ENCODE peak calls at places on chromosomes 16 and 17, in ten cellular contexts. One of them, this sample, is unnamed. For H3K4me1, the result is how much of the 10 kb centered on the place peaks cover.

GRCh38 chr16:57017251-57017650 is 27.9 kb downstream of the NLRC5 start:
- DNase-seq in tibial artery: no peak
- DNase-seq in fibroblast of lung: no peak
- DNase-seq in neural progenitor cell: no peak
- DNase-seq in heart right ventricle: no peak
- DNase-seq in stomach: no peak
- DNase-seq in tibial nerve: no peak
- DNase-seq in IMR-90: peak
- DNase-seq in RWPE2: no peak
- DNase-seq in iPS DF 6.9: no peak
- DNase-seq in this sample: no peak

GRCh38 chr17:46044286-46044928 is 45.4 kb downstream of the STH start:
- DNase-seq in tibial artery: peak
- DNase-seq in fibroblast of lung: peak
- DNase-seq in neural progenitor cell: peak
- DNase-seq in heart right ventricle: peak
- DNase-seq in stomach: peak
- DNase-seq in tibial nerve: peak
- DNase-seq in IMR-90: peak
- DNase-seq in RWPE2: no peak
- DNase-seq in iPS DF 6.9: peak
- DNase-seq in this sample: peak

GRCh38 chr17:40309031-40309937 is at the start of gene RARA:
- DNase-seq in tibial artery: no peak
- DNase-seq in fibroblast of lung: peak
- DNase-seq in neural progenitor cell: peak
- DNase-seq in heart right ventricle: no peak
- DNase-seq in stomach: peak
- DNase-seq in tibial nerve: peak
- DNase-seq in IMR-90: no peak
- DNase-seq in RWPE2: no peak
- DNase-seq in iPS DF 6.9: no peak
- DNase-seq in this sample: no peak

GRCh38 chr16:77307764-77308561 is 108.8 kb downstream of the SYCE1L start:
- DNase-seq in tibial artery: no peak
- DNase-seq in fibroblast of lung: peak
- DNase-seq in neural progenitor cell: no peak
- DNase-seq in heart right ventricle: no peak
- DNase-seq in stomach: no peak
- DNase-seq in tibial nerve: no peak
- DNase-seq in IMR-90: peak
- DNase-seq in RWPE2: no peak
- DNase-seq in iPS DF 6.9: no peak
- DNase-seq in this sample: no peak

GRCh38 chr17:31918701-31919128 is 17.2 kb upstream of the UTP6 start:
- DNase-seq in tibial artery: no peak
- DNase-seq in fibroblast of lung: peak
- DNase-seq in neural progenitor cell: peak
- DNase-seq in heart right ventricle: no peak
- DNase-seq in stomach: no peak
- DNase-seq in tibial nerve: no peak
- DNase-seq in IMR-90: peak
- DNase-seq in RWPE2: no peak
- DNase-seq in iPS DF 6.9: no peak
- DNase-seq in this sample: no peak

GRCh38 chr17:66549731-66550207 is 247.4 kb downstream of the PRKCA start:
- DNase-seq in tibial artery: no peak
- DNase-seq in fibroblast of lung: no peak
- DNase-seq in neural progenitor cell: no peak
- DNase-seq in heart right ventricle: no peak
- DNase-seq in stomach: no peak
- DNase-seq in tibial nerve: no peak
- DNase-seq in IMR-90: peak
- DNase-seq in RWPE2: no peak
- DNase-seq in iPS DF 6.9: no peak
- DNase-seq in this sample: no peak

GRCh38 chr16:89993971-89994370 is 25.3 kb downstream of the DBNDD1 start:
- DNase-seq in tibial artery: no peak
- DNase-seq in fibroblast of lung: no peak
- DNase-seq in neural progenitor cell: no peak
- DNase-seq in heart right ventricle: no peak
- DNase-seq in stomach: no peak
- DNase-seq in tibial nerve: no peak
- DNase-seq in IMR-90: no peak
- DNase-seq in RWPE2: no peak
- DNase-seq in iPS DF 6.9: no peak
- DNase-seq in this sample: no peak

GRCh38 chr16:14289692-14290340 is 218.7 kb downstream of the MRTFB start:
- DNase-seq in tibial artery: no peak
- DNase-seq in fibroblast of lung: peak
- DNase-seq in neural progenitor cell: peak
- DNase-seq in heart right ventricle: no peak
- DNase-seq in stomach: peak
- DNase-seq in tibial nerve: no peak
- DNase-seq in IMR-90: peak
- DNase-seq in RWPE2: no peak
- DNase-seq in iPS DF 6.9: no peak
- DNase-seq in this sample: no peak

GRCh38 chr17:64007838-64008282 is 9.7 kb downstream of the PRR29 start:
- DNase-seq in tibial artery: peak
- DNase-seq in fibroblast of lung: no peak
- DNase-seq in neural progenitor cell: no peak
- DNase-seq in heart right ventricle: no peak
- DNase-seq in stomach: no peak
- DNase-seq in tibial nerve: no peak
- DNase-seq in IMR-90: no peak
- DNase-seq in RWPE2: peak
- DNase-seq in iPS DF 6.9: no peak
- DNase-seq in this sample: no peak

GRCh38 chr17:43753488-43754129 is 5.0 kb downstream of the SOST start:
- DNase-seq in tibial artery: no peak
- DNase-seq in fibroblast of lung: no peak
- DNase-seq in neural progenitor cell: no peak
- DNase-seq in heart right ventricle: no peak
- DNase-seq in stomach: no peak
- DNase-seq in tibial nerve: no peak
- DNase-seq in IMR-90: peak
- DNase-seq in RWPE2: no peak
- DNase-seq in iPS DF 6.9: no peak
- DNase-seq in this sample: no peak

GRCh38 chr17:82671071-82671470 is 22.8 kb upstream of the WDR45B start:
- DNase-seq in tibial artery: no peak
- DNase-seq in fibroblast of lung: no peak
- DNase-seq in neural progenitor cell: no peak
- DNase-seq in heart right ventricle: no peak
- DNase-seq in stomach: no peak
- DNase-seq in tibial nerve: no peak
- DNase-seq in IMR-90: no peak
- DNase-seq in RWPE2: no peak
- DNase-seq in iPS DF 6.9: no peak
- DNase-seq in this sample: peak

GRCh38 chr17:38440614-38441397 is 12.5 kb downstream of the ARHGAP23 start:
- DNase-seq in tibial artery: no peak
- DNase-seq in fibroblast of lung: no peak
- DNase-seq in neural progenitor cell: peak
- DNase-seq in heart right ventricle: peak
- DNase-seq in stomach: no peak
- DNase-seq in tibial nerve: no peak
- DNase-seq in IMR-90: no peak
- DNase-seq in RWPE2: no peak
- DNase-seq in iPS DF 6.9: no peak
- DNase-seq in this sample: no peak

GRCh38 chr16:58487566-58488351 is 12.2 kb upstream of the NDRG4 start:
- DNase-seq in tibial artery: peak
- DNase-seq in fibroblast of lung: peak
- DNase-seq in neural progenitor cell: peak
- DNase-seq in heart right ventricle: peak
- DNase-seq in stomach: peak
- DNase-seq in tibial nerve: peak
- DNase-seq in IMR-90: peak
- DNase-seq in RWPE2: peak
- DNase-seq in iPS DF 6.9: peak
- DNase-seq in this sample: peak

DNA sequence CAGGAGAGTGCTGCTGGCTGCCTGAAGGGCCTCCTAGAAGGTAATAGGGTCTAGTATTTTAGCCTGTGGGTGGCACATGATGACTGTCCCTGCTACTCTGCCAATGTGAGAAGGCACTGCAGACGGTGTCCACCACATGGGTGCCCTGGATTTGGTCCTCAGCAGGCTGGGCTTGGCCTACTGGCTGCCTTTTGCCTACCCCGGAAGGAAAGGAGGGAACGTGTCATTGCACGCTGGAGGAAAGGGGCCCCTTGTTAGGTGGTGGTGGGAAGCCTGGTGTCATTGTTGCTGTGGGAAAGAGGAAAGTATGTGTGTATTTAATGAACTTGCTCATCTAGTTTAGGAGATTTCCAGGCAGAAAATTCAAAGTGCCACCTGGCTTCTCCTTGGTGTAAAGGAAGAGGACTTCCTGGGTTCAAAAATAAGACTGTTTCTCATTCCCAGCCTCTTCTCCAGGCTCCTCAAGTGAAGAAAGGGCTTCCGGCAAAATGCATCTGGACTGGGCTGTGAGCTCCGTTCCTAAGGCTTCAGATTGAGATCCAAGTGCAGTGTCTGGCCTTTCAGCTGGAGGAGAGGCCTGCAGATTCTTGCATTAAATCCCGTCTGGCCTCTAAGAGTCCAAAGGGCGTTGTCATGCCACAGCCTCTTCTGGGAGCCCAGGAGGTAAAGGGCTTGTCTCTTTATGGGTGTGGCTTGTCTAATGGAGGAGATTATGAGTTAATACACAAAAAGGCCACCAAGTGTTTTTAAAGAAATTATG is 55.1 kb downstream of the RPTOR start:
- DNase-seq in tibial artery: no peak
- DNase-seq in fibroblast of lung: no peak
- DNase-seq in neural progenitor cell: no peak
- DNase-seq in heart right ventricle: no peak
- DNase-seq in stomach: no peak
- DNase-seq in tibial nerve: no peak
- DNase-seq in IMR-90: no peak
- DNase-seq in RWPE2: no peak
- DNase-seq in iPS DF 6.9: no peak
- DNase-seq in this sample: no peak
- H3K4me1 ChIP-seq in tibial artery: under half
- H3K4me1 ChIP-seq in fibroblast of lung: under half
- H3K4me1 ChIP-seq in neural progenitor cell: under half
- H3K4me1 ChIP-seq in heart right ventricle: under half
- H3K4me1 ChIP-seq in stomach: under half
- H3K4me1 ChIP-seq in tibial nerve: under half
- H3K4me1 ChIP-seq in IMR-90: under half
- H3K4me1 ChIP-seq in RWPE2: under half
- H3K4me1 ChIP-seq in iPS DF 6.9: under half
- H3K4me1 ChIP-seq in this sample: under half

DNA sequence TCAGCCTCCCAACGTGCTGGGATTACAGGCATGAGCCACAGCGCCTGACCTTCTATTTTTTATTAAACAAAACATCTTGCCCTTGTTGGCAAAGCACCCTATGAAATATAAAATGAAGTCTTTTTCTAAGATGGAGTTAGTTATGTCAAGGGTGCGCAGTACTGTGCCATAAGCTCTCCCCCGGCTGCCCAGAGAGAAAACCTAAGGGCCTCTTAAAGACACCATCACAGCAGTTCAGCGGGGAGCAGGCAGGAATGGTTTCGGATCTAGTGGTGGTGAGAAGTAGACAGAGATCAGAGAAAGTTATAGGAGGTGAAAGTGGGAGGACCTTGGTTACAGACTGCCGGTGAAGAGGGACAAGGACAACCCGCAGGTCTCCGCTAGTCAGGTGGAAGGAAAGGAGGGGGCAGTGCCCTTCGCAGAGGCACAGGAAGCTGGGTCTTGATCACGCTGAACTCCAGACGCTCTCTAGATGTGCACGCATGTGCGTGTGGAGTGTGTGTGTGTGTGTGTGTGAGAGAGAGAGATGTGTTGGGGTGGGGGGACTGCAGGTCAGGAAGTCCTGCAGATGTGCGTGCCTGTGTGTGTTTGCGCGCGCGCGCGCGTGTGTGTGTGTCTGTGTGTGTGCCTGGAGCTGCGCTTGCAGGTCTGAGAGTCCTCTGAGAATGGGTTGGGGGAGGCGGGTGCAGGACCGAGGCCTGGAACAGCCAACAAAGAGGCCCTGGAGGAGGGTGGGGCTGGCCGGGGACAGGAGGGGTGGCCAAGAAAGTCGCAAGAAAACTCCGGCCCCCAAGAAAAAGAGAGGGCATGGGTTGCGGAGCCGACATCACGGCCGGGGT is 748 bp upstream of the CMTM3 start:
- DNase-seq in tibial artery: no peak
- DNase-seq in fibroblast of lung: peak
- DNase-seq in neural progenitor cell: peak
- DNase-seq in heart right ventricle: peak
- DNase-seq in stomach: peak
- DNase-seq in tibial nerve: peak
- DNase-seq in IMR-90: peak
- DNase-seq in RWPE2: no peak
- DNase-seq in iPS DF 6.9: no peak
- DNase-seq in this sample: peak
- H3K4me1 ChIP-seq in tibial artery: under half
- H3K4me1 ChIP-seq in fibroblast of lung: under half
- H3K4me1 ChIP-seq in neural progenitor cell: under half
- H3K4me1 ChIP-seq in heart right ventricle: under half
- H3K4me1 ChIP-seq in stomach: under half
- H3K4me1 ChIP-seq in tibial nerve: half or more
- H3K4me1 ChIP-seq in IMR-90: under half
- H3K4me1 ChIP-seq in RWPE2: under half
- H3K4me1 ChIP-seq in iPS DF 6.9: under half
- H3K4me1 ChIP-seq in this sample: under half

DNA sequence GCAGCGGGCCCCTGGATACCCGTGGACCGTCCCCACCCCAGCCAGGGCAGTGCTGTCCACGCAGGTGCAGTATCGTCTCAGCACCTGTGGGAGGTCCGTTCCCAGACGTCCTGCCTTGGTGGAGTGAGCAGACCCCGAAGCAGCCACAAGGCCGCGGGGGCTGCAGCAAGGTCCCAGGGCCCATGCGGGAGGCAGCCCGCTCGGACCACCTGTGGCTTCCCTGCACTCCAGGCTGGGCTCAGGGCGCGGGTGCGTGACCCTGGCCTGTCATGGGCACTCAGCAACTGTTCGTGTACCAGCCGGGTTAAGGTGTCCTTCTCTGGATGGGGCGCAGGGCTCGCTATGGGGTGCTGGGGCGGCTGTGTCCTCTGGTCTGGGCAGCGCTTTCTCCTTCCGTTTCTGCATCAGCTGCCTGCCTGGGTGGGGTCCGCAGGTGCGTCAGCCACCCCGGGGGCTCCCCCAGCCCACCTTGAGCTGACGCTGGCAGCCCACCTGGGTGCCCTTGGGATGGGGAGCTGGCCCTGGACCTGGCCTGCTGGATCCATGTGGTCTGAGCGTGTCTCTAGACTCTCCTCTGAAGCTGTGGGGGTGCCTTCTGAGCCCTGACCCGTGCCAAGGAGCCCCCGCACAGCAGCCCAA is 18.4 kb downstream of the BAHCC1 start:
- DNase-seq in tibial artery: no peak
- DNase-seq in fibroblast of lung: no peak
- DNase-seq in neural progenitor cell: no peak
- DNase-seq in heart right ventricle: no peak
- DNase-seq in stomach: no peak
- DNase-seq in tibial nerve: no peak
- DNase-seq in IMR-90: no peak
- DNase-seq in RWPE2: no peak
- DNase-seq in iPS DF 6.9: no peak
- DNase-seq in this sample: no peak
- H3K4me1 ChIP-seq in tibial artery: under half
- H3K4me1 ChIP-seq in fibroblast of lung: under half
- H3K4me1 ChIP-seq in neural progenitor cell: under half
- H3K4me1 ChIP-seq in heart right ventricle: under half
- H3K4me1 ChIP-seq in stomach: half or more
- H3K4me1 ChIP-seq in tibial nerve: half or more
- H3K4me1 ChIP-seq in IMR-90: under half
- H3K4me1 ChIP-seq in RWPE2: under half
- H3K4me1 ChIP-seq in iPS DF 6.9: under half
- H3K4me1 ChIP-seq in this sample: under half

GRCh38 chr16:23950291-23950894 is 114.6 kb downstream of the PRKCB start:
- DNase-seq in tibial artery: no peak
- DNase-seq in fibroblast of lung: no peak
- DNase-seq in neural progenitor cell: no peak
- DNase-seq in heart right ventricle: no peak
- DNase-seq in stomach: no peak
- DNase-seq in tibial nerve: no peak
- DNase-seq in IMR-90: no peak
- DNase-seq in RWPE2: no peak
- DNase-seq in iPS DF 6.9: no peak
- DNase-seq in this sample: no peak
- H3K4me1 ChIP-seq in tibial artery: under half
- H3K4me1 ChIP-seq in fibroblast of lung: under half
- H3K4me1 ChIP-seq in neural progenitor cell: under half
- H3K4me1 ChIP-seq in heart right ventricle: under half
- H3K4me1 ChIP-seq in stomach: under half
- H3K4me1 ChIP-seq in tibial nerve: under half
- H3K4me1 ChIP-seq in IMR-90: under half
- H3K4me1 ChIP-seq in RWPE2: under half
- H3K4me1 ChIP-seq in iPS DF 6.9: under half
- H3K4me1 ChIP-seq in this sample: under half

This sample was measured in aorta.